ENCODE peak calls at places on chromosomes 7 and 10, in nine cellular contexts. G is right atrium auricular region, T is cardiac muscle cell, N is astrocyte of the spinal cord, A is RWPE1, I is A549, U is tibial artery, X is foreskin keratinocyte, L is ascending aorta. Z is an unnamed sample.
A peak's percentile ranks its signal among the peaks of the same experiment; 100 is the strongest.

GRCh38 chr10:14016942-14017341 is 313.8 kb downstream of the FRMD4A start:
- DNase-seq in G (no peak), T (no peak), N (no peak), A (no peak), I (no peak), U (no peak), X (no peak), L (no peak), Z (no peak)

GRCh38 chr10:79274279-79275104 is 72.8 kb upstream of the PPIF start:
- DNase-seq in G (peak; percentile 96), T (peak; percentile 46), N (peak; percentile 58), A (no peak), I (no peak), U (peak; percentile 90), X (no peak), L (peak; percentile 90), Z (peak; percentile 90)

GRCh38 chr10:114876602-114877300 is 55.2 kb downstream of the FHIP2A start:
- DNase-seq in G (peak; percentile 73), T (peak; percentile 73), N (peak; percentile 50), A (peak; percentile 90), I (peak; percentile 68), U (peak; percentile 33), X (peak; percentile 78), L (peak; percentile 79), Z (peak; percentile 84)

GRCh38 chr7:22564511-22565045 is 64.6 kb upstream of the STEAP1B start:
- DNase-seq in G (peak; percentile 64), T (peak; percentile 96), N (peak; percentile 94), A (peak; percentile 47), I (no peak), U (no peak), X (peak; percentile 89), L (no peak), Z (no peak)

GRCh38 chr7:12289996-12290395 is 78.9 kb downstream of the TMEM106B start:
- DNase-seq in G (no peak), T (no peak), N (no peak), A (no peak), I (no peak), U (no peak), X (no peak), L (no peak), Z (no peak)

GRCh38 chr10:103282961-103283360 is 6.0 kb downstream of the INA start:
- DNase-seq in G (no peak), T (peak; percentile 58), N (no peak), A (no peak), I (no peak), U (no peak), X (no peak), L (no peak), Z (no peak)

GRCh38 chr7:618539-619355 is 99.1 kb upstream of the PDGFA start:
- DNase-seq in G (no peak), T (no peak), N (no peak), A (no peak), I (no peak), U (no peak), X (no peak), L (no peak), Z (peak; percentile 40)

GRCh38 chr7:16502303-16502702 is 24.3 kb upstream of the LRRC72 start:
- DNase-seq in G (no peak), T (no peak), N (no peak), A (no peak), I (no peak), U (no peak), X (no peak), L (no peak), Z (no peak)

GRCh38 chr7:104137971-104138370 is 69.8 kb downstream of the ORC5 start:
- DNase-seq in G (no peak), T (peak; percentile 48), N (peak; percentile 63), A (no peak), I (no peak), U (no peak), X (no peak), L (no peak), Z (no peak)

GRCh38 chr7:46534593-46535271 is 613.7 kb upstream of the IGFBP3 start:
- DNase-seq in G (no peak), T (peak; percentile 92), N (peak; percentile 93), A (no peak), I (peak; percentile 51), U (no peak), X (no peak), L (no peak), Z (no peak)

GRCh38 chr10:87691515-87692070 is 31.9 kb downstream of the PAPSS2 start:
- DNase-seq in G (no peak), T (no peak), N (no peak), A (peak; percentile 55), I (no peak), U (no peak), X (peak; percentile 34), L (no peak), Z (no peak)

GRCh38 chr7:123580406-123581161 is 21.0 kb upstream of the ASB15 start:
- DNase-seq in G (no peak), T (peak; percentile 72), N (peak; percentile 56), A (peak; percentile 38), I (peak; percentile 53), U (no peak), X (peak; percentile 21), L (no peak), Z (no peak)
- TF ChIP-seq CTCF in G (peak; percentile 54), T (peak; percentile 90), N (peak; percentile 89), A (peak; percentile 91), I (peak; percentile 68), U (no peak), X (peak; percentile 87), L (peak; percentile 48), Z (peak; percentile 65)

GRCh38 chr10:72800000-72800740 is 93.4 kb upstream of the OIT3 start:
- DNase-seq in G (no peak), T (peak; percentile 65), N (no peak), A (no peak), I (no peak), U (no peak), X (no peak), L (no peak), Z (no peak)
- TF ChIP-seq CTCF in G (no peak), T (no peak), N (no peak), A (no peak), I (no peak), U (no peak), X (no peak), L (no peak), Z (no peak)

GRCh38 chr7:121081327-121081936 is 92.9 kb downstream of the CPED1 start:
- DNase-seq in G (no peak), T (peak; percentile 83), N (peak; percentile 82), A (peak; percentile 20), I (peak; percentile 34), U (no peak), X (peak; percentile 41), L (no peak), Z (no peak)

GRCh38 chr7:121080913-121081326 is 92.4 kb downstream of the CPED1 start:
- DNase-seq in G (no peak), T (no peak), N (no peak), A (no peak), I (no peak), U (no peak), X (no peak), L (no peak), Z (no peak)

GRCh38 chr7:121078701-121079227 is 90.3 kb downstream of the CPED1 start:
- DNase-seq in G (no peak), T (no peak), N (no peak), A (no peak), I (no peak), U (no peak), X (no peak), L (no peak), Z (no peak)

GRCh38 chr7:121080257-121080912 is 91.9 kb downstream of the CPED1 start:
- DNase-seq in G (no peak), T (no peak), N (no peak), A (no peak), I (no peak), U (no peak), X (no peak), L (no peak), Z (no peak)

DNA sequence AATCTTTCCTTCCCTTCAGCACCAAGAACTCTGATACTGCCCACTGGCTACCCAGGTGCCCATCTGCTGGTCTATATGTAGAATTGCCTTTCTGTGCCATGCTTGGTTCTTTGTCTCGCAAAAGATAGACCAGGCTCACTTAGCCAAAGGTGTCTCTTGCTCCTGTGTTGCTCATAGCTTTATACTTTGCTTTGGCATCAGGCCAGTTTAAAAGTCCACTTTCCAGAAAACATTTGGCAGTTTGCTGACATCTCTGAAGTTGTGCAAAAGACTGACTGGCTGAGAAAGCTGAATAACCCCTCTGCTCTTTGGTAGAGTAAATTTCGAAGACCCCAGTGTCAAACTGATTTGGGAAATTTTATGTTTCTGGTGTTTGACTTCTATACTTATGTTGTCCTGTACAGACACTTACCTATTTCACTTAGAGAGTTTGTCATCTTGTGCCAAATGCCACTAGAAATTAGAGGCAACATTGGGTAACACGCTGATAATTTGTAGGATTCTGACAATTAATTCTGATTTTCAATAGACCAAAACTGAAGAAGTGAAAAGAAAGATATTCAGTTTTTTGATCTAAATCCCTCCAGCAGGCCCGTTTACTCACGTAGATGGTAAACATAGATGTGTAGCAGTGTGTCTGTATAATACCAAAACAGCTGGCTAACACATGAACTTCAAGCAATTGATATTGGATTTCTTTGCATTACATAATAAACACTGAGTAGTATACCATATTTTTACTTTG is 91.1 kb downstream of the CPED1 start:
- DNase-seq in G (no peak), T (peak; percentile 34), N (peak; percentile 46), A (no peak), I (no peak), U (no peak), X (no peak), L (no peak), Z (no peak)
- TF ChIP-seq CTCF in G (no peak), T (no peak), N (peak; percentile 16), A (no peak), I (no peak), U (peak; percentile 38), X (peak; percentile 9), L (peak; percentile 37), Z (no peak)

GRCh38 chr10:3825244-3825643 is 40.2 kb upstream of the KLF6 start:
- DNase-seq in G (no peak), T (peak; percentile 91), N (peak; percentile 36), A (peak; percentile 93), I (peak; percentile 89), U (no peak), X (peak; percentile 94), L (no peak), Z (no peak)

GRCh38 chr10:3820255-3820654 is 35.2 kb upstream of the KLF6 start:
- DNase-seq in G (no peak), T (peak; percentile 67), N (no peak), A (no peak), I (no peak), U (no peak), X (peak; percentile 66), L (no peak), Z (no peak)

GRCh38 chr10:3827266-3827665 is 42.3 kb upstream of the KLF6 start:
- DNase-seq in G (no peak), T (no peak), N (no peak), A (no peak), I (no peak), U (no peak), X (no peak), L (no peak), Z (no peak)

GRCh38 chr10:3825862-3826351 is 40.9 kb upstream of the KLF6 start:
- DNase-seq in G (no peak), T (peak; percentile 79), N (no peak), A (no peak), I (no peak), U (no peak), X (no peak), L (no peak), Z (peak; percentile 63)

DNA sequence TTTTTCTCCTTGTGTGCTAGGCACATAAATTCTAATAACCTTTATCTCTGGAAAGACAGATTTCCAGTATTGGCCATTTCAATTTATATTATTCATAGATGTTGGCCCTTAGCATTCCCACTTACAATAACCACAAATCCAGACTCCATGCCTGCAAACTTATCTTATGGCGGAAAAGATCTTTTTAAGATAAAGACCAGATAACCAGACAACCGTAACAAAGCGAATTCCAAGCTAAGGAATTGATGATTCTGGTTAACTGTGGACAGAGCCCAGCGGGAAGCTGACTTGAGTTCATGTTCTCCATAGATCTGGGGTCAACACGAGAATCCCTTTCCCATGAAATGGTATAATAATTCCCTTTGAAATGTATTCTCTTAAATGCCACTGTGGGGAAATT is 37.5 kb upstream of the KLF6 start:
- DNase-seq in G (no peak), T (no peak), N (no peak), A (no peak), I (no peak), U (no peak), X (no peak), L (no peak), Z (no peak)
- TF ChIP-seq CTCF in G (no peak), T (no peak), N (no peak), A (no peak), I (no peak), U (no peak), X (no peak), L (no peak), Z (no peak)

Z was measured in kidney.